ENCODE peak calls at places on chromosomes 6 and 20, in five cellular contexts. R is NCI-H345, G is NCI-H1417, Y is C1 segment of cervical spinal cord, F is stomach. V is an unnamed sample.

GRCh38 chr6:121826156-121826810 is 390.8 kb downstream of the GJA1 start:
- DNase-seq in R (no peak), G (no peak), Y (no peak), F (no peak), V (no peak)

GRCh38 chr6:39684790-39685485 is 40.3 kb downstream of the KIF6 start:
- DNase-seq in R (no peak), G (no peak), Y (no peak), F (no peak), V (no peak)

GRCh38 chr20:8152183-8152582 is 20.1 kb downstream of the PLCB1 start:
- DNase-seq in R (peak; percentile 73), G (peak; percentile 67), Y (no peak), F (no peak), V (no peak)

GRCh38 chr6:15444881-15445280 is 199.0 kb downstream of the JARID2 start:
- DNase-seq in R (peak; percentile 5), G (peak; percentile 14), Y (no peak), F (no peak), V (peak; percentile 69)

GRCh38 chr6:147141690-147142308 is 62.4 kb upstream of the STXBP5 start:
- DNase-seq in R (peak; percentile 5), G (peak; percentile 53), Y (no peak), F (no peak), V (no peak)

GRCh38 chr20:44357555-44358130 is 2.1 kb downstream of the HNF4A start:
- DNase-seq in R (no peak), G (no peak), Y (no peak), F (no peak), V (no peak)

GRCh38 chr6:166461821-166462460 is 79.2 kb upstream of the MPC1 start:
- DNase-seq in R (no peak), G (no peak), Y (no peak), F (no peak), V (no peak)

GRCh38 chr20:11305406-11305805 is 612.3 kb upstream of the BTBD3 start:
- DNase-seq in R (peak; percentile 46), G (no peak), Y (no peak), F (no peak), V (no peak)

GRCh38 chr6:50305660-50306059 is 255.9 kb upstream of the DEFB112 start:
- DNase-seq in R (no peak), G (no peak), Y (no peak), F (no peak), V (no peak)

GRCh38 chr6:1244941-1245340 is 67.0 kb upstream of the FOXQ1 start:
- DNase-seq in R (no peak), G (no peak), Y (no peak), F (no peak), V (no peak)

GRCh38 chr6:127869183-127869582 is 31.7 kb downstream of the THEMIS start:
- DNase-seq in R (no peak), G (no peak), Y (no peak), F (no peak), V (no peak)

GRCh38 chr6:31702421-31702818 is 704 bp downstream of the ABHD16A start:
- DNase-seq in R (peak; percentile 33), G (no peak), Y (no peak), F (no peak), V (no peak)

GRCh38 chr6:79391511-79391910 is 145.7 kb downstream of the LCA5 start:
- DNase-seq in R (no peak), G (no peak), Y (no peak), F (no peak), V (no peak)

GRCh38 chr6:10510592-10511367 is 10.4 kb upstream of the GCNT2 start:
- DNase-seq in R (peak; percentile 6), G (peak; percentile 48), Y (no peak), F (peak; percentile 75), V (peak; percentile 71)

GRCh38 chr20:3705491-3705969 is 6.9 kb downstream of the SIGLEC1 start:
- DNase-seq in R (no peak), G (no peak), Y (no peak), F (no peak), V (no peak)

GRCh38 chr6:166667886-166668620 is 41.0 kb upstream of the RPS6KA2 start:
- DNase-seq in R (peak; percentile 15), G (no peak), Y (no peak), F (no peak), V (no peak)

GRCh38 chr20:17570347-17571152 is 675 bp downstream of the DSTN start:
- DNase-seq in R (peak; percentile 56), G (no peak), Y (peak; percentile 37), F (peak; percentile 58), V (peak; percentile 52)

GRCh38 chr20:37969949-37970855 is 63.1 kb downstream of the TTI1 start:
- DNase-seq in R (no peak), G (no peak), Y (no peak), F (no peak), V (no peak)

GRCh38 chr6:19332806-19333460 is 504.2 kb upstream of the ID4 start:
- DNase-seq in R (no peak), G (no peak), Y (no peak), F (no peak), V (no peak)

GRCh38 chr6:154615483-154616025 is 105.1 kb upstream of the CNKSR3 start:
- DNase-seq in R (peak; percentile 92), G (peak; percentile 87), Y (no peak), F (peak; percentile 95), V (peak; percentile 80)

GRCh38 chr6:53999088-53999755 is 112.0 kb upstream of the MLIP start:
- DNase-seq in R (no peak), G (no peak), Y (no peak), F (no peak), V (no peak)

GRCh38 chr6:87858440-87858839 is 156.4 kb upstream of the AKIRIN2 start:
- DNase-seq in R (no peak), G (no peak), Y (no peak), F (no peak), V (no peak)

GRCh38 chr6:16819752-16820151 is 58.5 kb upstream of the ATXN1 start:
- DNase-seq in R (no peak), G (no peak), Y (no peak), F (no peak), V (no peak)

GRCh38 chr20:24102749-24103148 is 114.2 kb upstream of the GGTLC1 start:
- DNase-seq in R (no peak), G (no peak), Y (no peak), F (no peak), V (no peak)

GRCh38 chr20:37649017-37649416 is 44.8 kb upstream of the CTNNBL1 start:
- DNase-seq in R (no peak), G (no peak), Y (no peak), F (no peak), V (no peak)

GRCh38 chr6:99334526-99335127 is 14.8 kb downstream of the FAXC start:
- DNase-seq in R (peak; percentile 26), G (peak; percentile 21), Y (no peak), F (no peak), V (peak; percentile 51)

GRCh38 chr6:119957195-119957594 is 607.6 kb upstream of the MAN1A1 start:
- DNase-seq in R (no peak), G (no peak), Y (no peak), F (no peak), V (no peak)

GRCh38 chr6:12113190-12113578 is 101.1 kb downstream of the HIVEP1 start:
- DNase-seq in R (no peak), G (no peak), Y (no peak), F (no peak), V (no peak)

GRCh38 chr6:5099537-5099936 is 14.4 kb downstream of the PPP1R3G start:
- DNase-seq in R (no peak), G (no peak), Y (no peak), F (no peak), V (no peak)

GRCh38 chr6:155126727-155127439 is 131.8 kb downstream of the TIAM2 start:
- DNase-seq in R (no peak), G (no peak), Y (no peak), F (no peak), V (no peak)

GRCh38 chr6:27096834-27097511 is 150.5 kb upstream of the PRSS16 start:
- DNase-seq in R (no peak), G (no peak), Y (no peak), F (peak; percentile 39), V (no peak)

GRCh38 chr6:135281227-135281626 is 100.1 kb downstream of the MYB start:
- DNase-seq in R (no peak), G (no peak), Y (no peak), F (no peak), V (no peak)

GRCh38 chr20:51978081-51978501 is 175.8 kb upstream of the SALL4 start:
- DNase-seq in R (no peak), G (no peak), Y (no peak), F (no peak), V (no peak)

GRCh38 chr20:24746351-24746685 is 202.8 kb upstream of the CST7 start:
- DNase-seq in R (peak; percentile 81), G (no peak), Y (no peak), F (peak; percentile 75), V (peak; percentile 96)

GRCh38 chr20:17610566-17611289 is 40.9 kb downstream of the DSTN start:
- DNase-seq in R (no peak), G (no peak), Y (no peak), F (peak; percentile 66), V (no peak)

GRCh38 chr6:89353118-89353556 is 615 bp upstream of the UBE2J1 start:
- DNase-seq in R (no peak), G (no peak), Y (no peak), F (no peak), V (no peak)

GRCh38 chr6:105675715-105676397 is 273.0 kb upstream of the PREP start:
- DNase-seq in R (peak; percentile 53), G (peak; percentile 58), Y (no peak), F (no peak), V (peak; percentile 78)

GRCh38 chr20:44054849-44055248 is 132.1 kb downstream of the JPH2 start:
- DNase-seq in R (no peak), G (no peak), Y (no peak), F (peak; percentile 8), V (no peak)

V was measured in COR-L47.